ENCODE peak calls at places on chromosome 18, in ten cellular contexts. R, B, X, Q, T, S, D, J, C and V are unnamed samples.

GRCh38 chr18:3979024-3979423 is 476.1 kb downstream of the DLGAP1 start:
- DNase-seq in R (no peak), C (no peak), D (no peak), T (no peak), X (no peak), B (no peak), Q (no peak), S (no peak), J (no peak), V (no peak)

GRCh38 chr18:7757175-7757574 is 190.1 kb downstream of the PTPRM start:
- DNase-seq in S (peak; percentile 5), B (no peak), R (no peak), X (no peak), J (no peak), Q (no peak), C (peak; percentile 48), T (no peak), D (no peak), V (no peak)

GRCh38 chr18:34976899-34977786 is 64.1 kb upstream of the MAPRE2 start:
- DNase-seq in B (peak; percentile 86), X (peak; percentile 93), Q (peak; percentile 83), T (peak; percentile 93), S (peak; percentile 19), C (no peak), J (peak; percentile 96), R (peak; percentile 86), D (peak; percentile 66), V (peak; percentile 88)

GRCh38 chr18:63788447-63789096 is 13.4 kb downstream of the SERPINB7 start:
- DNase-seq in T (no peak), B (no peak), R (no peak), X (no peak), S (peak; percentile 96), D (no peak), Q (no peak), J (no peak), C (peak; percentile 90), V (no peak)

GRCh38 chr18:59861963-59862819 is 37.6 kb upstream of the PMAIP1 start:
- DNase-seq in R (no peak), X (no peak), S (no peak), J (no peak), D (no peak), B (no peak), Q (no peak), T (no peak), C (peak; percentile 70), V (no peak)

GRCh38 chr18:78934003-78934402 is 45.6 kb upstream of the SALL3 start:
- DNase-seq in R (no peak), X (peak; percentile 68), T (no peak), C (no peak), J (peak; percentile 50), B (no peak), D (no peak), S (no peak), Q (no peak), V (peak; percentile 47)

GRCh38 chr18:13543144-13543543 is 183.2 kb downstream of the FAM210A start:
- DNase-seq in J (no peak), B (no peak), S (no peak), C (no peak), D (no peak), X (no peak), T (no peak), Q (no peak), R (no peak), V (no peak)

GRCh38 chr18:41721103-41721502 is 233.9 kb upstream of the PIK3C3 start:
- DNase-seq in D (no peak), T (no peak), R (no peak), J (no peak), S (no peak), X (no peak), C (no peak), Q (no peak), B (no peak), V (no peak)

GRCh38 chr18:75654928-75655745 is 227.6 kb upstream of the SMIM21 start:
- DNase-seq in S (no peak), J (no peak), T (no peak), R (no peak), C (no peak), D (no peak), X (no peak), B (no peak), Q (no peak), V (no peak)

GRCh38 chr18:12765586-12765985 is 62.7 kb downstream of the PSMG2 start:
- DNase-seq in D (no peak), Q (no peak), C (no peak), R (no peak), X (no peak), B (no peak), J (no peak), T (no peak), S (no peak), V (no peak)

GRCh38 chr18:42925036-42925435 is 190.4 kb downstream of the RIT2 start:
- DNase-seq in B (no peak), R (no peak), D (no peak), T (no peak), J (no peak), Q (no peak), S (no peak), X (no peak), C (no peak), V (no peak)

GRCh38 chr18:74139414-74139813 is 8.2 kb downstream of the FBXO15 start:
- DNase-seq in S (peak; percentile 23), D (no peak), X (no peak), Q (no peak), J (no peak), T (no peak), B (no peak), C (no peak), R (no peak), V (no peak)

GRCh38 chr18:37391698-37392548 is 173.7 kb downstream of the CELF4 start:
- DNase-seq in S (no peak), Q (no peak), B (no peak), C (no peak), J (peak; percentile 43), T (no peak), R (no peak), D (no peak), X (no peak), V (no peak)

GRCh38 chr18:51437280-51438271 is 240.1 kb upstream of the MEX3C start:
- DNase-seq in X (no peak), T (no peak), R (no peak), B (no peak), S (no peak), J (no peak), C (peak; percentile 60), Q (no peak), D (no peak), V (no peak)

GRCh38 chr18:21359746-21360145 is 117.7 kb downstream of the GREB1L start:
- DNase-seq in D (no peak), J (no peak), T (no peak), R (no peak), Q (no peak), C (no peak), B (no peak), S (no peak), X (no peak), V (no peak)

GRCh38 chr18:43507842-43508481 is 230.7 kb upstream of the SYT4 start:
- DNase-seq in X (no peak), C (no peak), J (no peak), R (no peak), B (no peak), S (no peak), T (no peak), Q (no peak), D (no peak), V (no peak)

GRCh38 chr18:37698508-37699035 is 133.0 kb upstream of the CELF4 start:
- DNase-seq in D (no peak), R (no peak), S (no peak), T (no peak), J (no peak), C (no peak), B (no peak), X (no peak), Q (no peak), V (no peak)

DNA sequence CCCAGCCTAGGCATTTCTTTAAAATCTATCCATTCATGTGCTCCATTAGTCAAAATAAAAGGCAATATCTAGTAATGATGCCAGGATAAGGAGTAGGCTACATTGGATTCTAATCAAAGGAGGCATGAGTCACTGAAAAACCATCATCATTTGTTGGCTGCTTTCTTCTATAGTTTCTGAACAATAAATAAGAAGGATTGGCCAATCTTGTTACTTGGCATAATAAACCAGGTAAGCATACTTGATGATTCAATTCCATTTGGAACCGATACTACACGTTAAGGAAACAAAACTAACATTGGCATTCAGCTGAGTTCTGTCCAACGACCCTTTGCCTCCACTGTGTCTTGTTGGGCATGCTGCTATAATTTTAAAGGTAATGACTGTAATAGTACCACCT is 27.2 kb downstream of the ATP8B1 start:
- DNase-seq in T (no peak), D (no peak), R (no peak), Q (no peak), C (peak; percentile 94), S (peak; percentile 53), J (no peak), B (no peak), X (no peak), V (no peak)
- H3K4me1 ChIP-seq in T (peaks cover 41% of the 10 kb centered on the region), D (no peaks in the 10 kb centered on the region), R (peaks cover 20% of the 10 kb centered on the region), Q (peaks cover 76% of the 10 kb centered on the region), C (peaks cover 48% of the 10 kb centered on the region), S (peaks cover 14% of the 10 kb centered on the region), J (peaks cover 32% of the 10 kb centered on the region), B (no peaks in the 10 kb centered on the region), X (peaks cover 6% of the 10 kb centered on the region), V (peaks cover 23% of the 10 kb centered on the region)

DNA sequence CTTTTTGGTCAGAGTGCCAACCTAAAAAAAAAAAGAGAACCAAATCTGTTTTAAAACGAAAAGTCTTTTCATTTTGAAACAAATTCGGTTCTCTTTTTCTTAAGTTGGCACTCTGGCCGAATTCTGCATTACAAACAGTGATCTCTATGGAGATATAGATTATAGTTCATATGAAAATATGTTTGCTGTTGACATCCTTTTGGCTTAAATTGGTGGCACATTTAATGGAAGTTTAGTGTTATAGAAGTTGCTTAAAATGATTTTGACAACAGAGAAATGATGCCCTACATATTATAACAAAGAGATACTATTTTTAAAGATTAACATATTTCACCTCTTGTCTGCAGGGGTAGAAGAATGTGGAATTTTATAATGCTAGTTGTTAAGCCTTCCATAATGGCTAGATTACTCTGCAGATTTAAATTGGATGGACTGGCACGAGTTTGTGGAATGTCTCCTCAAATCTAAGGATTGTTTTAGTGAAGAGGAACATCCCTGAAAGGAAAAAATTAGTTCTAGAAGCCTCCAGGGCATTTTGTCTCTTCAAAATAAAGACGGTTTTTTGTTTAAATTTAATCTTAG is 222.9 kb upstream of the CDH2 start:
- DNase-seq in C (no peak), R (no peak), Q (no peak), D (no peak), T (no peak), J (no peak), X (no peak), B (no peak), S (no peak), V (no peak)
- H3K4me1 ChIP-seq in C (no peaks in the 10 kb centered on the region), R (no peaks in the 10 kb centered on the region), Q (no peaks in the 10 kb centered on the region), D (no peaks in the 10 kb centered on the region), T (no peaks in the 10 kb centered on the region), J (no peaks in the 10 kb centered on the region), X (no peaks in the 10 kb centered on the region), B (no peaks in the 10 kb centered on the region), S (no peaks in the 10 kb centered on the region), V (no peaks in the 10 kb centered on the region)

GRCh38 chr18:24417465-24417864 is 9.0 kb upstream of the IMPACT start:
- DNase-seq in X (no peak), R (no peak), C (no peak), Q (no peak), T (no peak), J (no peak), D (no peak), S (no peak), B (no peak), V (no peak)
- H3K4me1 ChIP-seq in X (no peaks in the 10 kb centered on the region), R (no peaks in the 10 kb centered on the region), C (no peaks in the 10 kb centered on the region), Q (no peaks in the 10 kb centered on the region), T (no peaks in the 10 kb centered on the region), J (no peaks in the 10 kb centered on the region), D (no peaks in the 10 kb centered on the region), S (no peaks in the 10 kb centered on the region), B (no peaks in the 10 kb centered on the region), V (no peaks in the 10 kb centered on the region)

GRCh38 chr18:44536041-44536440 is 144.6 kb upstream of the SETBP1 start:
- DNase-seq in C (peak; percentile 65), S (peak; percentile 13), Q (no peak), B (no peak), T (no peak), J (no peak), D (no peak), X (no peak), R (no peak), V (no peak)
- H3K4me1 ChIP-seq in C (peaks cover 23% of the 10 kb centered on the region), S (no peaks in the 10 kb centered on the region), Q (no peaks in the 10 kb centered on the region), B (no peaks in the 10 kb centered on the region), T (peaks cover 8% of the 10 kb centered on the region), J (no peaks in the 10 kb centered on the region), D (no peaks in the 10 kb centered on the region), X (no peaks in the 10 kb centered on the region), R (peaks cover 13% of the 10 kb centered on the region), V (no peaks in the 10 kb centered on the region)